ENCODE peak calls at places on chromosomes 13 and 19, in five cellular contexts. E is H9, Y is neuronal stem cell, I is mesenchymal stem cell, U is H1. A is an unnamed sample.

GRCh38 chr13:27055501-27055900 is 116.1 kb downstream of the USP12 start:
- DNase-seq in I (no peak), Y (no peak), E (no peak), U (no peak), A (peak)

GRCh38 chr19:3932931-3933810 is at the start of gene NMRK2:
- DNase-seq in Y (peak), I (no peak), E (peak), U (peak), A (no peak)

GRCh38 chr13:98927954-98928927 is 49.6 kb downstream of the DOCK9 start:
- DNase-seq in I (no peak), U (no peak), E (no peak), Y (no peak), A (peak)

GRCh38 chr19:42246143-42246868 is 3.9 kb upstream of the GSK3A start:
- DNase-seq in I (peak), E (peak), Y (no peak), U (peak), A (peak)

GRCh38 chr13:44768233-44768632 is 192.1 kb upstream of the TSC22D1 start:
- DNase-seq in U (no peak), E (no peak), I (no peak), Y (no peak), A (no peak)

GRCh38 chr19:1864480-1865171 is 1.2 kb upstream of the KLF16 start:
- DNase-seq in Y (peak), I (peak), U (peak), E (peak), A (peak)

GRCh38 chr19:14519860-14520407 is 1.7 kb upstream of the DNAJB1 start:
- DNase-seq in E (no peak), Y (no peak), U (no peak), I (peak), A (peak)

GRCh38 chr13:87107626-87108025 is 563.5 kb upstream of the SLITRK5 start:
- DNase-seq in Y (no peak), U (no peak), I (no peak), E (no peak), A (no peak)

GRCh38 chr13:74770361-74770760 is 636.2 kb upstream of the KLF12 start:
- DNase-seq in U (no peak), E (no peak), I (peak), Y (no peak), A (no peak)

GRCh38 chr13:90686438-90686837 is 661.0 kb upstream of the MIR17HG start:
- DNase-seq in E (no peak), U (no peak), I (peak), Y (no peak), A (peak)

GRCh38 chr13:113796948-113797676 is 38.1 kb downstream of the TMEM255B start:
- DNase-seq in U (no peak), Y (no peak), I (no peak), E (no peak), A (no peak)

GRCh38 chr13:113951246-113951999 is 22.5 kb downstream of the C13orf46 start:
- DNase-seq in E (peak), I (peak), Y (peak), U (peak), A (peak)

GRCh38 chr19:5166262-5166661 is 174.3 kb downstream of the PTPRS start:
- DNase-seq in U (no peak), Y (no peak), E (no peak), I (peak), A (no peak)

GRCh38 chr19:55157064-55157908 is at the start of gene TNNI3:
- DNase-seq in U (no peak), Y (no peak), E (no peak), I (no peak), A (no peak)

GRCh38 chr19:6678690-6679109 is 8.7 kb upstream of the TNFSF14 start:
- DNase-seq in U (no peak), I (peak), Y (no peak), E (no peak), A (peak)

DNA sequence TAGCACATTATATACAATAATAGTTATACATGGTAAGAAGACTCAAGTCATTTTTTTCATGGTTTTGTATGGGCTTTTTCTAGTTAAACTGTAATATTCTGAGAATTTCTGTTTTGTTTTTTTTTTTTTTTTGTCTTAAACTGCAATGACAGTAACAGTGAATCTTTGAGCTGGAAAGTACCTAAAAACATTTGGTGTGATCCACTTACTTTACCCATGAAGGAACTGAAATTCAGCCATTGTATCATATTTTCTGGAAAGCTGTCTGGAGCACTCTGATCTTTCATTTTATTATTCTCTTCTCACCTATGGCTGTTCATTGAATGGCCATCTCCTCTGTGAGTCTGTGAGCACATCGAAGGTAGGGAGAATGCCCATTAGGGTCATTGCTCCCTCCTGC is 37.8 kb downstream of the MYO16 start:
- DNase-seq in I (no peak), Y (no peak), U (no peak), E (no peak), A (no peak)
- H2AK5ac ChIP-seq in I (no peak), Y (no peak), U (no peak), E (no peak), A (no peak)

GRCh38 chr13:101307181-101307701 is 109.1 kb downstream of the NALCN start:
- DNase-seq in Y (no peak), I (peak), E (no peak), U (no peak), A (peak)

GRCh38 chr13:101303512-101303911 is 112.8 kb downstream of the NALCN start:
- DNase-seq in Y (no peak), U (no peak), E (no peak), I (no peak), A (no peak)

GRCh38 chr13:101308247-101309013 is 107.9 kb downstream of the NALCN start:
- DNase-seq in I (no peak), Y (no peak), U (no peak), E (no peak), A (no peak)

GRCh38 chr13:101306773-101307172 is 109.5 kb downstream of the NALCN start:
- DNase-seq in U (no peak), E (no peak), I (no peak), Y (no peak), A (no peak)

DNA sequence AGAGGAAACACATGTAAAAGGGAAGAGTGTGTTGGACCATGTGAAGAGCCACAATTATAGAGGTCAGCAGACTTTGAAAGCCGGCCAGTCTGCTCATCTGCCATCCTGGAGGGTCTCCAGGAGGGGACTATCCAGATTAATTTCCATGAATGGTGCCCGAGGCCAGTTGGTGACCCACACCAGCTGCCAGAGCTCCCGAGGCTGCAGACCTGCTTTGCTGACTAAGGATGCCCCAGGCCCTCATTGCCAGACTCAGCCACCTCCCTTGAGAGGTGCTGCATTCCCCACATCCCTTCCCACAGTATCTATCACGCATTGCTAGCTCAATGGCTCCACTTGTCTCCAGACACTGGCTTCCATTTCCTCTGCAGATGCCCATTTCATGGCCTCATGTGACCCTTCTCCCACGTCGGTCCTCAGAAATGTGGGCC is 110.3 kb downstream of the NALCN start:
- DNase-seq in U (no peak), I (no peak), E (no peak), Y (no peak), A (peak)
- H2BK12ac ChIP-seq in U (no peak), I (peak), E (no peak), Y (no peak), A (peak)

GRCh38 chr19:48757741-48758144 is 2.4 kb downstream of the FGF21 start:
- DNase-seq in Y (no peak), E (no peak), I (no peak), U (no peak), A (no peak)

GRCh38 chr19:48754950-48755645 is at the start of gene FGF21:
- DNase-seq in Y (no peak), E (peak), U (no peak), I (no peak), A (no peak)

GRCh38 chr19:48756686-48757085 is 1.4 kb downstream of the FGF21 start:
- DNase-seq in E (no peak), I (no peak), Y (no peak), U (no peak), A (no peak)

GRCh38 chr19:48757089-48757675 is 1.9 kb downstream of the FGF21 start:
- DNase-seq in Y (no peak), E (no peak), I (no peak), U (no peak), A (no peak)

GRCh38 chr19:48755787-48756674 is 707 bp downstream of the FGF21 start:
- DNase-seq in Y (no peak), E (no peak), I (no peak), U (no peak), A (no peak)
- H2AK5ac ChIP-seq in Y (peak), E (peak), I (no peak), U (peak), A (no peak)

DNA sequence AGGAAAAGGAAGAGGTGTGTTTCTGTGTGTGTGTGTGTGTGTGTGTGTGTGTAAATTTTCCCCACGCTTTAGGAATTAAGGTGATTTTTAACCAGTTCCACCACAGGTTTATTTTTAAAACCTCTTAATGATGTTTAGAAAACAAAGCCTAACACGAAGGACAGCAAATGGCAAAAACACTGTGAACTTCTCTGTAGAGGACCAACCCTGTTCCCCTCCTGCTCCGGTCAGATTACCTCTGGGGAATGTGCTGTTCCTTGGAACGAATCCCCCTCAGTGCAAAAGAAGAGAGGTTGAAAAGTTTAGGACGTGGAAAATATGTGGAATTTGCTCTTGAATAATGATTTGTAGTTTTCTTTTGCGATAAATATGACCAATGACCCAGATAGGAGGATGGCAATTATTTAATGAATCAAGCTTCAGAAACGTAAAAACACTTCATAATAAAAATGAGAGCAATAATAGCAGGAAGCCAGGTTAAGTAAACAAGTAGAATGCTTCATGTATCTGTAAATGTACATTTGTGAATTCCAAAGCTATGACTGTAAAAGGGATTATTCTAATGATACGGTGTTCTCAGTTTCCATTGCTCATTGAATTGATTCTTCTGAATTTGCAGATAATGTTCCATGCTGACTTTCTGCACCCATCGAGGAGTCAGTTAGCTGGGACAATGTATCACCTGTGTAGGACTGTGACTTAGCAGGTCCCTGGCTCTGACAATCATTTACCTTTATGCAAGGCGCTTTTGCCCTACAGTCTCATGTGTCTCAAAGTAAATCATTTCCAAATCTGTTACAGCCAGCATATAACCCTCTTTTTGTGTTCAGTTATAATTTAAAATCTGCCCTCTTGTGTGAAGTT is 266.8 kb downstream of the KLF5 start:
- DNase-seq in I (peak), U (no peak), Y (no peak), E (no peak), A (no peak)
- H2BK12ac ChIP-seq in I (no peak), U (no peak), Y (no peak), E (no peak), A (no peak)

DNA sequence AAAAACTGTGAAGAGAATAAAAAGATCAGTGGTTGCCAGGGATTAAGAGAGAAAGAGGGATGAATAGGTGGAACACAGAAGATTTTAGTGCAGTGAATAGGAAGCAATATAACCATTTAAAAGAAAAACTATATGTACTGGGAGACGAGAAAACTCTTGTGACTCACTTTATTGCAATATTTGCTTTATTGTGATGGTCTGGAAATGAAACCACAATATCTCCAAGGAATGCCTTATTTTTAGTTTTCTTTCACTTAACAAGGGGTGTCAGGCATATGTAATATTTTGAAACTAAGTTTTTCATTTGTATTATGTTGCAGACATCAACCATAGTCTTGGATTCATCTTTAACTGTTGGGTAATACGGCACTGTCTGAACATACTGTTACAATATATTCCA is 1308.2 kb downstream of the PCDH9 start:
- DNase-seq in I (no peak), Y (no peak), E (no peak), U (no peak), A (no peak)
- H2AK5ac ChIP-seq in I (no peak), Y (no peak), E (no peak), U (no peak), A (no peak)

DNA sequence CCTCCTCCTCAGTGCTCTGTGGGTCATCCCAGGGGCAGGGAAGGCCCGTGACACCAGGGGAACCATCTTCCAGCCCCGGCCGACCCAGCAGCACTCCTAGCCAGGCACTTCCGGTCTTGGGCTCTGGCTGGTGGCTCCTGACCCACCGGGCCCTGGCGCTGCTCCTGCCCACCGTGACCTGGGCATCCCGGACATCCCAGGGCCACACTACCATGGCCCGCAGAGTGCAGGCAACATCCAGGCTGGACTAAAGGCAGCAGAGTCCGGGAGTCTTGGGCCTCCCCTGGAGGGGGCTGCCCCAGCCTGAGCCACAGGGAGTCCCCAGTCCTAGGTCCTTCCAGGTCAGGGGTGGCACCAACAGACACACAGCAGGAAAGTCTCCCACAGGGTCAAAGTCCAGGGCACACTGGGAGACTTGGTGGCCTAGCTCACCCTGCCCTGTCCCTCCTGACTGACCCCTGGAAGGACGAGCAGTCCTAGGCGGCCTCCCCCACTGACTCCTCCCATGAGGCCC is 10.8 kb downstream of the LSM4 start:
- DNase-seq in I (no peak), U (no peak), E (no peak), Y (no peak), A (no peak)
- H2BK12ac ChIP-seq in I (no peak), U (no peak), E (no peak), Y (no peak), A (no peak)

GRCh38 chr13:31982540-31982939 is 49.0 kb upstream of the FRY start:
- DNase-seq in I (peak), U (no peak), Y (no peak), E (no peak), A (peak)

GRCh38 chr13:31978021-31978420 is 53.6 kb upstream of the FRY start:
- DNase-seq in E (no peak), U (no peak), I (no peak), Y (no peak), A (peak)

GRCh38 chr13:31987071-31987470 is 44.5 kb upstream of the FRY start:
- DNase-seq in I (no peak), E (no peak), U (no peak), Y (no peak), A (no peak)

GRCh38 chr13:31980842-31981241 is 50.7 kb upstream of the FRY start:
- DNase-seq in U (no peak), I (no peak), Y (no peak), E (no peak), A (no peak)

GRCh38 chr13:31982124-31982523 is 49.5 kb upstream of the FRY start:
- DNase-seq in E (no peak), I (no peak), U (no peak), Y (no peak), A (peak)
- H2AK5ac ChIP-seq in E (no peak), I (peak), U (no peak), Y (no peak), A (no peak)

A was measured in trophoblast cell.